ENCODE peak calls at places on chromosome 22, in six cellular contexts. H is activated naive CD8-positive, alpha-beta T cell treated with anti-CD3 and anti-CD28 coated beads for 36 hours; B is T-helper 17 cell; Y is activated CD8-positive, alpha-beta memory T cell treated with anti-CD3 and anti-CD28 coated beads, Interleukin-2, amount 50 U/mL, for 48 hours; N is cardiac muscle cell; S is Right ventricle myocardium superior. C is an unnamed sample.

GRCh38 chr22:47168900-47169800 is 406.7 kb downstream of the TBC1D22A start:
- DNase-seq in H (no peak), B (peak), Y (no peak), S (peak), N (peak), C (peak)

GRCh38 chr22:39288135-39288898 is 31.1 kb downstream of the RPL3 start:
- DNase-seq in Y (no peak), H (no peak), S (no peak), B (no peak), N (no peak), C (no peak)

GRCh38 chr22:40300884-40301672 is 45.2 kb upstream of the ADSL start:
- DNase-seq in N (no peak), B (no peak), H (no peak), Y (no peak), S (no peak), C (no peak)

GRCh38 chr22:46293591-46294260 is 2.9 kb upstream of the GTSE1 start:
- DNase-seq in B (no peak), Y (no peak), H (no peak), S (peak), N (no peak), C (peak)

GRCh38 chr22:32985899-32986772 is 72.0 kb downstream of the SYN3 start:
- DNase-seq in B (no peak), N (peak), H (peak), Y (peak), S (peak), C (no peak)

GRCh38 chr22:24128631-24129601 is 52.4 kb upstream of the SUSD2 start:
- DNase-seq in N (no peak), Y (no peak), H (no peak), S (no peak), B (no peak), C (no peak)

GRCh38 chr22:28246392-28246791 is 327.3 kb upstream of the PITPNB start:
- DNase-seq in N (peak), H (no peak), B (no peak), S (no peak), Y (no peak), C (no peak)

GRCh38 chr22:30250713-30251267 is 4.2 kb upstream of the LIF start:
- DNase-seq in H (peak), N (no peak), Y (peak), B (no peak), S (no peak), C (no peak)

GRCh38 chr22:43992331-43992821 is 31.7 kb upstream of the PARVB start:
- DNase-seq in H (no peak), B (no peak), Y (no peak), S (no peak), N (peak), C (no peak)

GRCh38 chr22:17853066-17853465 is 78.8 kb upstream of the BID start:
- DNase-seq in B (no peak), S (peak), N (no peak), H (no peak), Y (no peak), C (no peak)

GRCh38 chr22:37173709-37174108 is 14.3 kb downstream of the C1QTNF6 start:
- DNase-seq in B (no peak), S (peak), N (peak), Y (peak), H (no peak), C (peak)

GRCh38 chr22:48894064-48894671 is 933.5 kb downstream of the BRD1 start:
- DNase-seq in Y (no peak), H (no peak), B (no peak), N (no peak), S (no peak), C (no peak)

GRCh38 chr22:45880091-45880651 is 96.8 kb downstream of the WNT7B start:
- DNase-seq in B (no peak), N (no peak), Y (no peak), S (no peak), H (no peak), C (peak)

GRCh38 chr22:37643225-37643847 is 3.9 kb downstream of the SH3BP1 start:
- DNase-seq in H (peak), N (peak), S (peak), B (peak), Y (peak), C (peak)

C was measured in psoas muscle.